ENCODE peak calls at places on chromosome 10, in seven cellular contexts. X is hepatocyte, W is neural progenitor cell, U is OCI-LY7, M is PC-3, I is GM23338, Q is HCT116. N is an unnamed sample.

GRCh38 chr10:5547934-5548660 is 23.3 kb downstream of the CALML3 start:
- DNase-seq in I (no peak), X (peak), U (no peak), M (peak), W (no peak), Q (peak), N (no peak)

GRCh38 chr10:65861249-65861648 is 1064.6 kb upstream of the LRRTM3 start:
- DNase-seq in W (no peak), X (peak), I (no peak), M (peak), U (no peak), Q (peak), N (no peak)

GRCh38 chr10:117681104-117681503 is 138.6 kb downstream of the EMX2 start:
- DNase-seq in I (no peak), U (no peak), X (no peak), W (no peak), Q (no peak), M (no peak), N (no peak)

GRCh38 chr10:83544049-83544448 is 595.3 kb upstream of the GHITM start:
- DNase-seq in U (no peak), I (peak), W (peak), M (no peak), X (no peak), Q (no peak), N (no peak)

GRCh38 chr10:127048630-127049029 is 143.4 kb downstream of the DOCK1 start:
- DNase-seq in W (no peak), U (no peak), I (no peak), X (no peak), Q (no peak), M (no peak), N (no peak)

GRCh38 chr10:126892150-126892872 is 12.9 kb upstream of the DOCK1 start:
- DNase-seq in U (no peak), M (no peak), Q (no peak), W (no peak), I (no peak), X (no peak), N (no peak)

GRCh38 chr10:104835422-104835821 is 194.3 kb downstream of the SORCS3 start:
- DNase-seq in W (no peak), Q (no peak), X (no peak), M (no peak), U (no peak), I (no peak), N (peak)

GRCh38 chr10:75099952-75100763 is 11.3 kb upstream of the SAMD8 start:
- DNase-seq in X (peak), W (peak), Q (peak), I (peak), U (peak), M (peak), N (peak)

GRCh38 chr10:44253769-44254462 is 131.0 kb downstream of the CXCL12 start:
- DNase-seq in I (no peak), M (peak), X (peak), W (no peak), Q (no peak), U (no peak), N (no peak)

GRCh38 chr10:62972103-62972502 is 155.9 kb upstream of the EGR2 start:
- DNase-seq in U (no peak), Q (no peak), M (peak), W (no peak), I (no peak), X (no peak), N (no peak)

GRCh38 chr10:103803941-103804340 is 51.4 kb downstream of the SH3PXD2A start:
- DNase-seq in X (no peak), U (no peak), M (peak), W (no peak), I (peak), Q (no peak), N (peak)

GRCh38 chr10:37222046-37222445 is 96.6 kb downstream of the ANKRD30A start:
- DNase-seq in M (no peak), I (no peak), W (no peak), Q (no peak), U (no peak), X (no peak), N (no peak)

GRCh38 chr10:75544923-75545322 is 113.5 kb downstream of the LRMDA start:
- DNase-seq in I (no peak), U (no peak), X (no peak), W (no peak), M (no peak), Q (no peak), N (no peak)

GRCh38 chr10:70812814-70813213 is 2.9 kb upstream of the SGPL1 start:
- DNase-seq in Q (no peak), M (no peak), W (no peak), I (no peak), U (no peak), X (no peak), N (no peak)

GRCh38 chr10:34075269-34075926 is 739.7 kb downstream of the PARD3 start:
- DNase-seq in I (no peak), M (no peak), U (no peak), W (no peak), Q (no peak), X (no peak), N (no peak)

GRCh38 chr10:112898540-112899395 is 51.3 kb upstream of the TCF7L2 start:
- DNase-seq in W (peak), X (peak), M (no peak), I (peak), U (no peak), Q (peak), N (no peak)

GRCh38 chr10:15188629-15189028 is 20.1 kb upstream of the NMT2 start:
- DNase-seq in Q (no peak), M (no peak), W (no peak), U (no peak), X (no peak), I (no peak), N (no peak)

GRCh38 chr10:112639291-112639690 is 192.3 kb downstream of the VTI1A start:
- DNase-seq in M (peak), U (no peak), W (no peak), Q (no peak), I (no peak), X (no peak), N (no peak)

GRCh38 chr10:122279725-122280141 is 8.6 kb downstream of the BTBD16 start:
- DNase-seq in M (peak), I (peak), Q (peak), W (peak), X (peak), U (peak), N (peak)

GRCh38 chr10:76352300-76352699 is 920.9 kb downstream of the LRMDA start:
- DNase-seq in I (no peak), Q (peak), W (no peak), M (peak), X (no peak), U (no peak), N (no peak)

GRCh38 chr10:28331821-28332220 is 29.0 kb upstream of the MPP7 start:
- DNase-seq in X (no peak), M (peak), U (peak), W (no peak), I (no peak), Q (no peak), N (no peak)

GRCh38 chr10:61620511-61620910 is 42.2 kb upstream of the CABCOCO1 start:
- DNase-seq in X (no peak), U (no peak), M (no peak), W (no peak), Q (no peak), I (no peak), N (no peak)

GRCh38 chr10:70620020-70620289 is 17.4 kb upstream of the PRF1 start:
- DNase-seq in I (peak), Q (no peak), U (no peak), X (no peak), W (no peak), M (no peak), N (no peak)

GRCh38 chr10:109067051-109067450 is 856.3 kb downstream of the XPNPEP1 start:
- DNase-seq in U (no peak), M (no peak), X (peak), W (no peak), Q (no peak), I (no peak), N (no peak)

GRCh38 chr10:124728830-124729661 is 15.1 kb downstream of the FAM53B start:
- DNase-seq in U (no peak), M (no peak), X (no peak), I (no peak), W (no peak), Q (no peak), N (no peak)

GRCh38 chr10:27252267-27253000 is 11.8 kb upstream of the ACBD5 start:
- DNase-seq in W (peak), X (peak), U (no peak), I (peak), M (no peak), Q (no peak), N (no peak)

GRCh38 chr10:86346169-86346793 is 20.3 kb downstream of the GRID1 start:
- DNase-seq in Q (no peak), U (no peak), I (no peak), X (no peak), W (peak), M (no peak), N (peak)

GRCh38 chr10:118034755-118035154 is 12.0 kb downstream of the RAB11FIP2 start:
- DNase-seq in M (no peak), W (no peak), U (no peak), Q (no peak), I (no peak), X (no peak), N (no peak)

GRCh38 chr10:32077896-32078295 is 21.7 kb upstream of the KIF5B start:
- DNase-seq in X (peak), Q (no peak), M (peak), I (no peak), W (no peak), U (no peak), N (no peak)

GRCh38 chr10:96955733-96956132 is 123.6 kb downstream of the LCOR start:
- DNase-seq in Q (no peak), U (no peak), X (no peak), I (no peak), M (no peak), W (no peak), N (no peak)

GRCh38 chr10:117152668-117153067 is 14.6 kb upstream of the VAX1 start:
- DNase-seq in X (no peak), I (no peak), U (no peak), W (no peak), M (no peak), Q (no peak), N (no peak)

GRCh38 chr10:95387383-95387782 is 96.6 kb upstream of the PDLIM1 start:
- DNase-seq in Q (no peak), U (no peak), M (no peak), I (no peak), X (no peak), W (no peak), N (no peak)

GRCh38 chr10:44185315-44185666 is 199.6 kb downstream of the CXCL12 start:
- DNase-seq in M (no peak), I (no peak), W (no peak), Q (no peak), X (no peak), U (no peak), N (no peak)

GRCh38 chr10:119654540-119654939 is 3.4 kb downstream of the BAG3 start:
- DNase-seq in Q (no peak), M (peak), U (no peak), W (no peak), X (no peak), I (no peak), N (no peak)

GRCh38 chr10:17113346-17113745 is 16.3 kb downstream of the CUBN start:
- DNase-seq in U (no peak), M (peak), Q (no peak), W (no peak), I (no peak), X (no peak), N (no peak)

GRCh38 chr10:89633484-89633883 is 11.6 kb downstream of the PANK1 start:
- DNase-seq in U (no peak), W (no peak), X (peak), I (no peak), Q (no peak), M (peak), N (no peak)

GRCh38 chr10:68301790-68302502 is 29.9 kb upstream of the HNRNPH3 start:
- DNase-seq in W (peak), I (peak), Q (peak), U (peak), X (peak), M (peak), N (peak)
- TF ChIP-seq EZH2phosphoT487 in W (no peak), I (no peak), Q (no peak), U (no peak), X (no peak), M (no peak), N (no peak)

DNA sequence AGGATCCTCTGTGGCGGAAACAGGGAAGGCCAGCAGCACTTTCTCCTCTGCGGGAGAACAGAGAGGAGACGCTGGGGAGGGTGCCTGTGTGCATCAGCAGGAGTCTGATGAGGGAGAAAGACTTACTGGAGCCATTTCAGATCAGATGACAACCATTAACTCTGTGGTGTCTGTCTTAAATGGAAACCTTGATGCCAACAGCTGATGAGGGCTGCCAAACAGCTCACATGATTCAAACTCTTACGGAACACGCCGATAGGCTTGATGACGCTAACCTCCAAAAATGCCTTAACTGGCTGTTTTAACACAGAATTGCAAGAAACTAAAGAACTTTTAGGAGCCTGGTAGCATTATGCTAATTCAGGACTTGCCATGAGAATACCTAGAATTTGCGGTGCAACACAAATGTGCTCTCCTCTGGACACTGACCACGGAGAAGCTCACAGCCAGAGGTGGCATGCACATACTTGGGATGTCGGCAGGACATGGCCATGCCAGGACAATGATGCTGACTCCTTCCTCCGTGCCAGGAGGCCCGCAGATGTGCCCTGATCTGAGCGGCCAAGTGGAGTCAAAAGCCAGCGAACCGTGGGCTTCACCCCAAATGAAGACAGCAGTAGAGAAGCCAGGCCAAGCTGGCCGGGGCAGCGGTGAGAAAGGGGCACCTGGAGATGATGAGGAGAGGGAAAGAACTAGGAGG is 154.9 kb downstream of the ZMYND11 start:
- DNase-seq in Q (no peak), X (no peak), W (no peak), M (no peak), U (no peak), I (no peak), N (no peak)
- TF ChIP-seq EZH2phosphoT487 in Q (no peak), X (no peak), W (no peak), M (no peak), U (no peak), I (no peak), N (no peak)

GRCh38 chr10:100519321-100520051 is at the start of gene SEC31B:
- DNase-seq in Q (no peak), W (peak), I (peak), M (no peak), X (peak), U (no peak), N (peak)

GRCh38 chr10:100520811-100521210 is 1.1 kb upstream of the SEC31B start:
- DNase-seq in M (peak), U (no peak), W (no peak), Q (no peak), I (no peak), X (no peak), N (no peak)

GRCh38 chr10:100515612-100516011 is 4.0 kb downstream of the SEC31B start:
- DNase-seq in U (no peak), M (no peak), Q (no peak), I (no peak), X (no peak), W (no peak), N (no peak)

GRCh38 chr10:100518761-100519241 is 860 bp downstream of the SEC31B start:
- DNase-seq in X (peak), Q (peak), W (peak), I (peak), M (peak), U (peak), N (peak)

DNA sequence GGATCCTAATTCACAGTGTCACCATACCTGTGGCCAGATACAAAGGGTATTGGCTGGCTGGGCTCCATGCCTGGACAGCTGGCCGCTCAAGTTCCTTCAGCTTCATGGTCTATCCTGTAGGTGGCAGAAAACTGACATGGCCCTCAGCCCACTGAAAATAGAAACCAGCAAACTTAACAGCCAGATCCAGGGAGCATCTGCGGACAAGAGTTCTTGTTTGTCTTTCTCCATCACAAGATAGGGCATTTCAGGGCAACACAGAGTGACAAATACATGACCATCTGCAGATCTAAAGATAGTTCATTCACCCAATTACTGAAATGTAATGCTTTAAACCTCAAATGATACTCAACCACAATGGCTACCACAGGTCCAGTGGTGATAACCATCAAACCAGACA is 2.8 kb downstream of the SEC31B start:
- DNase-seq in X (no peak), M (no peak), U (no peak), W (no peak), Q (no peak), I (peak), N (peak)
- TF ChIP-seq EZH2phosphoT487 in X (no peak), M (no peak), U (no peak), W (no peak), Q (no peak), I (no peak), N (no peak)

GRCh38 chr10:47450442-47450841 is 33.5 kb downstream of the ANXA8 start:
- DNase-seq in W (no peak), U (no peak), X (no peak), I (no peak), Q (no peak), M (no peak), N (no peak)

GRCh38 chr10:47451275-47451997 is 32.5 kb downstream of the ANXA8 start:
- DNase-seq in Q (no peak), U (no peak), W (no peak), I (no peak), M (no peak), X (no peak), N (no peak)

GRCh38 chr10:47447740-47448139 is 36.2 kb downstream of the ANXA8 start:
- DNase-seq in Q (no peak), W (no peak), U (no peak), M (no peak), X (no peak), I (no peak), N (no peak)

GRCh38 chr10:47449979-47450378 is 33.9 kb downstream of the ANXA8 start:
- DNase-seq in M (no peak), X (no peak), Q (no peak), I (no peak), W (no peak), U (no peak), N (no peak)

GRCh38 chr10:47449102-47449978 is 34.6 kb downstream of the ANXA8 start:
- DNase-seq in M (no peak), X (no peak), U (peak), W (no peak), Q (no peak), I (no peak), N (no peak)
- TF ChIP-seq EZH2phosphoT487 in M (no peak), X (no peak), U (no peak), W (no peak), Q (no peak), I (no peak), N (no peak)

DNA sequence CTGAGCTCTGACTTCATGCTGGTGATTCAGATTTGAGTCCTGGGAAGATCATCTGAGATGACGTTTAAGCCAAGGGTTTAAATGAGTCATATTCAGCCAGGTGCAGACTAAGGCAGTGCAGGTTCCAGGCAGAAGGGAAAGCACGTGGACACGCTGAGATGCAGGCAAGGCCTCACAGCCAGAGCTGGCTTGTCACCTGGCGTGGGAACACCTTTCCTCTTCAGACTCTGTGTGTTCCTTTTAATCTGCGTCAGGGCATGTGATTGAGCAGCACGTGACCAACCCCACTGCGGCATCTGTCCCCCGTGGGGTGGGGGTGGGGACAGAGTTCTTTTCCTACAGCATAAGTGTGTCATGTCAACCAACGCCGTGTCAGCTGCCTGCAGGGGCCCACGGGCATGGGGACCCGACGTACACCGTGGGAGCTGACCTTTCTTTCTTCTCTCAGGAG is 10.7 kb upstream of the IDI2 start:
- DNase-seq in X (peak), W (no peak), I (no peak), M (peak), Q (no peak), U (no peak), N (no peak)
- TF ChIP-seq EZH2phosphoT487 in X (no peak), W (no peak), I (no peak), M (no peak), Q (no peak), U (no peak), N (no peak)